ENCODE peak calls at places on chromosomes 11 and 22, in nine cellular contexts. W is AG09309; N is stimulated activated CD8-positive, alpha-beta memory T cell treated with anti-CD3 and anti-CD28 coated beads, Interleukin-2, amount 100 ng/mL, for 1 hour; P is nephron progenitor cell; E is NCI-H1092 treated with DMSO at 0.1 percent for 48 hours; L is CD4-positive, alpha-beta T cell; S is activated CD4-positive, CD25-positive, alpha-beta regulatory T cell; G is GM20000; T is RCC 7860. C is an unnamed sample.

GRCh38 chr22:29815580-29815979 is 22.5 kb downstream of the ASCC2 start:
- DNase-seq in W (no peak), N (no peak), P (no peak), E (no peak), L (no peak), S (no peak), G (no peak), T (no peak), C (no peak)

GRCh38 chr11:15185021-15185420 is 70.3 kb downstream of the INSC start:
- DNase-seq in W (no peak), N (no peak), P (no peak), E (no peak), L (no peak), S (no peak), G (no peak), T (no peak), C (no peak)

GRCh38 chr22:25564979-25565677 is 653 bp downstream of the GRK3 start:
- DNase-seq in W (no peak), N (no peak), P (no peak), E (peak), L (no peak), S (no peak), G (no peak), T (no peak), C (peak)

GRCh38 chr22:48724899-48725298 is 1102.8 kb downstream of the BRD1 start:
- DNase-seq in W (no peak), N (no peak), P (no peak), E (no peak), L (no peak), S (no peak), G (no peak), T (no peak), C (no peak)

GRCh38 chr11:61699737-61700160 is 19.6 kb downstream of the DAGLA start:
- DNase-seq in W (no peak), N (no peak), P (no peak), E (peak), L (no peak), S (no peak), G (no peak), T (no peak), C (no peak)

GRCh38 chr22:37546436-37547248 is 13.6 kb upstream of the CDC42EP1 start:
- DNase-seq in W (no peak), N (no peak), P (no peak), E (no peak), L (no peak), S (no peak), G (no peak), T (no peak), C (no peak)

GRCh38 chr22:19177164-19178064 is 1.1 kb downstream of the SLC25A1 start:
- DNase-seq in W (no peak), N (no peak), P (no peak), E (no peak), L (no peak), S (no peak), G (peak), T (no peak), C (peak)

GRCh38 chr11:2664331-2664730 is 35.5 kb downstream of the KCNQ1OT1 start:
- DNase-seq in W (no peak), N (no peak), P (no peak), E (no peak), L (no peak), S (no peak), G (no peak), T (no peak), C (no peak)

GRCh38 chr22:46726066-46726985 is 11.7 kb downstream of the CERK start:
- DNase-seq in W (no peak), N (no peak), P (no peak), E (peak), L (no peak), S (no peak), G (peak), T (no peak), C (no peak)

GRCh38 chr11:117805048-117805447 is 8.0 kb upstream of the DSCAML1 start:
- DNase-seq in W (no peak), N (no peak), P (no peak), E (no peak), L (no peak), S (no peak), G (no peak), T (no peak), C (no peak)

GRCh38 chr11:63491614-63492372 is 826 bp upstream of the PLAAT5 start:
- DNase-seq in W (no peak), N (no peak), P (no peak), E (no peak), L (no peak), S (no peak), G (no peak), T (no peak), C (no peak)

GRCh38 chr11:77055056-77055680 is 11.6 kb upstream of the CAPN5 start:
- DNase-seq in W (no peak), N (no peak), P (no peak), E (no peak), L (no peak), S (no peak), G (no peak), T (no peak), C (no peak)

GRCh38 chr11:79013509-79013908 is 427.3 kb downstream of the TENM4 start:
- DNase-seq in W (no peak), N (no peak), P (no peak), E (no peak), L (no peak), S (no peak), G (no peak), T (peak), C (no peak)

GRCh38 chr11:35944503-35945136 is 758 bp downstream of the LDLRAD3 start:
- DNase-seq in W (no peak), N (no peak), P (peak), E (no peak), L (no peak), S (no peak), G (no peak), T (no peak), C (peak)

C was measured in RKO.